ENCODE peak calls at places on chromosomes 2 and 18, in eight cellular contexts. U is stimulated activated CD4-positive, alpha-beta T cell treated with anti-CD3 and anti-CD28 coated beads, Interleukin-4, amount 100 ng/mL, for 1 hour; R is Caki2; C is AG08396; S is effector CD4-positive, alpha-beta T cell; G is CD8-positive, alpha-beta memory T cell; H is CD8-positive, alpha-beta T cell; J is M059J. D is an unnamed sample.
A peak's percentile ranks its signal among the peaks of the same experiment; 100 is the strongest.

GRCh38 chr2:218400167-218400929 is 680 bp downstream of the CTDSP1 start:
- DNase-seq in J (peak; percentile 32), U (peak; percentile 44), C (peak; percentile 34), R (no peak), S (peak; percentile 34), H (peak; percentile 52), G (peak; percentile 55), D (no peak)

GRCh38 chr2:85506768-85507181 is 32.2 kb upstream of the MAT2A start:
- DNase-seq in S (no peak), C (no peak), H (no peak), G (no peak), U (no peak), J (peak; percentile 51), R (no peak), D (no peak)

GRCh38 chr2:27071277-27071989 is at the start of gene OST4:
- DNase-seq in H (peak; percentile 88), U (peak; percentile 91), S (peak; percentile 86), G (peak; percentile 89), R (peak; percentile 89), C (peak; percentile 97), J (peak; percentile 88), D (peak; percentile 88)

GRCh38 chr2:203918839-203919238 is 17.7 kb upstream of the ICOS start:
- DNase-seq in G (no peak), H (no peak), S (no peak), U (no peak), C (no peak), R (no peak), J (no peak), D (no peak)

GRCh38 chr2:157443795-157444642 is at the start of gene CYTIP:
- DNase-seq in H (peak; percentile 52), J (peak; percentile 32), G (peak; percentile 80), S (peak; percentile 56), U (peak; percentile 51), C (no peak), R (no peak), D (no peak)

GRCh38 chr18:40935423-40935822 is 1019.6 kb upstream of the PIK3C3 start:
- DNase-seq in G (no peak), S (no peak), C (peak; percentile 3), H (no peak), J (peak; percentile 36), R (no peak), U (no peak), D (peak; percentile 49)

GRCh38 chr2:46648141-46648742 is 168.9 kb downstream of the TMEM247 start:
- DNase-seq in H (no peak), U (no peak), J (no peak), S (no peak), R (no peak), G (no peak), C (no peak), D (no peak)

GRCh38 chr2:159614534-159615186 is 1.7 kb downstream of the BAZ2B start:
- DNase-seq in J (no peak), H (no peak), U (no peak), R (peak; percentile 72), C (peak; percentile 17), S (no peak), G (no peak), D (peak; percentile 60)

GRCh38 chr2:237236188-237236587 is 150.5 kb downstream of the COPS8 start:
- DNase-seq in H (no peak), R (no peak), J (peak; percentile 55), G (no peak), U (no peak), C (no peak), S (no peak), D (no peak)

GRCh38 chr2:231927566-231927890 is 1.3 kb upstream of the NPPC start:
- DNase-seq in G (no peak), H (no peak), C (no peak), U (no peak), S (no peak), J (no peak), R (no peak), D (no peak)

GRCh38 chr18:36685580-36685979 is 143.2 kb downstream of the TPGS2 start:
- DNase-seq in C (no peak), S (no peak), J (no peak), R (no peak), G (no peak), H (no peak), U (no peak), D (no peak)

GRCh38 chr2:10514743-10515142 is 66.6 kb upstream of the ODC1 start:
- DNase-seq in H (no peak), J (peak; percentile 91), S (no peak), R (peak; percentile 85), U (no peak), C (peak; percentile 51), G (no peak), D (peak; percentile 99)

GRCh38 chr18:51195602-51196115 is 1.8 kb downstream of the MEX3C start:
- DNase-seq in S (peak; percentile 28), J (peak; percentile 71), G (peak; percentile 44), C (peak; percentile 8), H (peak; percentile 64), U (peak; percentile 8), R (peak; percentile 58), D (peak; percentile 67)

GRCh38 chr2:126864861-126865260 is 33.8 kb upstream of the TEX51 start:
- DNase-seq in J (no peak), C (no peak), G (no peak), S (no peak), H (no peak), U (no peak), R (no peak), D (no peak)

GRCh38 chr2:225030089-225030653 is 12.1 kb downstream of the DOCK10 start:
- DNase-seq in U (no peak), J (no peak), S (no peak), R (no peak), H (peak; percentile 29), G (no peak), C (no peak), D (no peak)

GRCh38 chr2:10194021-10194820 is 71.7 kb downstream of the RRM2 start:
- DNase-seq in H (no peak), S (no peak), U (no peak), R (no peak), G (no peak), J (peak; percentile 48), C (peak; percentile 68), D (no peak)

D was measured in HT1080.